ENCODE peak calls at places on chromosome 22, in eight cellular contexts. T, I, J, O, W, P, Q and F are unnamed samples. For H3K4me1, the result is how much of the 10 kb centered on the place peaks cover.

GRCh38 chr22:44102856-44103255 is 77.9 kb upstream of the PARVG start:
- DNase-seq in T (no peak), I (no peak), J (no peak), O (peak), W (no peak), P (no peak), Q (no peak), F (no peak)

GRCh38 chr22:38316340-38317236 is 645 bp downstream of the CSNK1E start:
- DNase-seq in T (peak), I (no peak), J (peak), O (peak), W (peak), P (peak), Q (peak), F (peak)

GRCh38 chr22:17343766-17344165 is 25.5 kb upstream of the CECR2 start:
- DNase-seq in T (no peak), I (no peak), J (no peak), O (no peak), W (no peak), P (no peak), Q (no peak), F (no peak)

GRCh38 chr22:38176170-38176741 is 5.4 kb downstream of the PLA2G6 start:
- DNase-seq in T (peak), I (no peak), J (peak), O (peak), W (no peak), P (peak), Q (peak), F (no peak)

GRCh38 chr22:37701121-37701786 is 4.4 kb downstream of the TRIOBP start:
- DNase-seq in T (peak), I (no peak), J (peak), O (no peak), W (no peak), P (no peak), Q (no peak), F (no peak)

GRCh38 chr22:39463931-39464390 is 7.1 kb downstream of the MGAT3 start:
- DNase-seq in T (no peak), I (no peak), J (peak), O (peak), W (no peak), P (no peak), Q (peak), F (no peak)

GRCh38 chr22:29308148-29308790 is 1.8 kb downstream of the GAS2L1 start:
- DNase-seq in T (no peak), I (no peak), J (no peak), O (peak), W (no peak), P (no peak), Q (no peak), F (no peak)

GRCh38 chr22:28438183-28438778 is 241.4 kb downstream of the TTC28 start:
- DNase-seq in T (no peak), I (no peak), J (no peak), O (no peak), W (no peak), P (no peak), Q (no peak), F (no peak)

GRCh38 chr22:18095101-18095805 is 15.4 kb upstream of the TUBA8 start:
- DNase-seq in T (peak), I (no peak), J (no peak), O (no peak), W (no peak), P (no peak), Q (no peak), F (no peak)

GRCh38 chr22:44143596-44143995 is 37.1 kb upstream of the PARVG start:
- DNase-seq in T (no peak), I (no peak), J (no peak), O (no peak), W (no peak), P (no peak), Q (no peak), F (no peak)

DNA sequence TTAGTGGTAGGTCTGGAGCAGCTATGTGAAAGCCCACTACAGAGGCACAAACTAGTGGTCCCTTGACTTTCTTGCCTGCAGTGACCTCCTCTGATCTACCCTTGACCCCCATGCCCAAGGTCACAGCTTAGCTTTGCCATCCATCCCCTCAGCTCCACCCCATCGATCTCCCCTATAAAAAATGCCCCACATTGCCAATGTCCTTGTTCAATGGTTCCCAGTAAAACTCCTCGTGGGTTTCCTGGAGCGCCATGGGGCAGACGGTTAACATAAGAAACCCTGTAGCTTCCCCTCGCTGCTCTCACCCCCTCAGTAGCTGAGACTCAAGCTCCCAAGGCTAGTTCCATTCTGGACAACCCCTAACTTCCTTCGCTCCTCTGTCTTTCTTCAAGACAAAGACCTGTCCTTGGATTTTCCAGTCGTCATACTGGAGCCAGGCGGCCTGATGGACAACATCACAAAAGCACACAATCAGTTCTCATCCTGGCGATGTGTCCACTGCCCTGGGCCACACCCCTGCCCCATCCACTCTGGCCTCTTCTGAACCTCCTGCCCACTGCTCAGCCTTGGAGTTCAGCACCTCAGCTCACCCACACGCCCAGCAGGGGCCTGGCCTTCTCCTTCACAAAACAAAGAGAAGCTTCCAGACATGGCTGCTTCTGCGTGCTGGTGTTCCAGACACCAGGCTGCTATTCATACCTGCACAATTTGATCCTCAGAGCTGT is 1429.3 kb downstream of the BRD1 start:
- DNase-seq in T (no peak), I (no peak), J (no peak), O (no peak), W (no peak), P (no peak), Q (no peak), F (no peak)
- H3K4me1 ChIP-seq in T (under half), I (under half), J (under half), O (under half), W (under half), P (under half), Q (under half), F (under half)

DNA sequence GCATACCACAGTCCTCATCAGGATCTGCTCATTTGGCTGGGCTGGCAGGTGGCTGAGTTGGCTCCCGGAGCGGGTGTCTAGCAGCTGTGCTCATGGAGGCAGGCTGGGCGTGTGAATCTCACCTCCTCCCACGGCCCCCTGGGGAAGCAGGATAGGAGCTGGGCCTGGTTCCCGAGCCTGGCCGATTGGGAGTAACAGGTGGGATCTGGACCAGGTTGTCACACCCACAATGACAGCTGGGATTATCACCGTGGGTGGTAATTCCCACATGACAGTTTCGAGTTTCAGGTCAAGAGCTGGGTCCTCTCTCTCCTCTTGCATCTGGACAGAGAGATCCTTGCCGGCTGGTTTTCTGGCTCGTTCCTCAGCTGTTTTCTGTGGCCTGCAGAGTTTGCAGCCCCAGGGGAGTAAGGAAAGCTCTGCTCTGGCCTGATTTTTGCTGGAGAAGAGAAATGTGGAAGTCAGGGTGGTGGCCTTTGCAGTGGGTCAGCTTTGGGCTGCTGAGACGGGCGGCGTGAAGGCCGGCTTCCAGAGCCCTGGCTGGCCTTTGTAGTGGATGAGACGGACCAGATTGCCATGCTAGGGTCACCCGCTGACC is 57.0 kb downstream of the BCR start:
- DNase-seq in T (peak), I (peak), J (no peak), O (peak), W (no peak), P (no peak), Q (no peak), F (peak)
- H3K4me1 ChIP-seq in T (under half), I (under half), J (under half), O (under half), W (under half), P (under half), Q (under half), F (under half)

DNA sequence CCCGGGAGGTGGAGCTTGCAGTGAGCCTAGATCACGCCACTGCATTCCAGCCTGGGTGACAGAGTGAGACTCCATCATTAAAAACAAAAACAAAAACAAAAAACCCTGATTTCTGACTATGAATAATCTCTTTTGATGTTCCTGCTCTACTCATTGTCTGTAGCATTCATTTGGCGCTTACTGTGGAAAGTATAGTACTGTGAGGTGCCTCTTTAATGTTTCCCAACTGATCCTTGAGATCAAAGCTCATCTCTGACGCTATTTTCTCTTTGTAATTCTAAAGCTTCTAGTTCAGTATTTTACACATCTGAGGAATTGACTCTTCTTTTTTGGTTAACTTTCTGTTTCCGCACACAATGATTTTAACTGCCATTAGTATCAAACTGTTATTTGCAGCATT is 60.0 kb downstream of the GRK3 start:
- DNase-seq in T (no peak), I (no peak), J (no peak), O (no peak), W (no peak), P (no peak), Q (no peak), F (no peak)
- H3K4me1 ChIP-seq in T (under half), I (under half), J (under half), O (under half), W (under half), P (under half), Q (under half), F (under half)

GRCh38 chr22:46097268-46097900 is 52.9 kb upstream of the PPARA start:
- DNase-seq in T (no peak), I (no peak), J (no peak), O (no peak), W (no peak), P (no peak), Q (no peak), F (no peak)

GRCh38 chr22:46098525-46099475 is 51.5 kb upstream of the PPARA start:
- DNase-seq in T (no peak), I (no peak), J (no peak), O (no peak), W (no peak), P (no peak), Q (no peak), F (no peak)

GRCh38 chr22:46102159-46102558 is 48.2 kb upstream of the PPARA start:
- DNase-seq in T (no peak), I (no peak), J (peak), O (no peak), W (no peak), P (no peak), Q (no peak), F (no peak)

GRCh38 chr22:46100401-46101105 is 49.8 kb upstream of the PPARA start:
- DNase-seq in T (no peak), I (no peak), J (peak), O (no peak), W (no peak), P (no peak), Q (no peak), F (no peak)

GRCh38 chr22:46099740-46100139 is 50.6 kb upstream of the PPARA start:
- DNase-seq in T (no peak), I (no peak), J (no peak), O (no peak), W (no peak), P (no peak), Q (no peak), F (no peak)
- H3K4me1 ChIP-seq in T (under half), I (under half), J (under half), O (under half), W (under half), P (under half), Q (half or more), F (under half)